ENCODE peak calls at places on chromosome 13, in four cellular contexts. E is HCT116, M is endothelial cell of umbilical vein, W is heart left ventricle. B is an unnamed sample. For H3K4me1, the result is how much of the 10 kb centered on the place peaks cover.

GRCh38 chr13:112330479-112331407 is 45.4 kb upstream of the SPACA7 start:
- DNase-seq in E (no peak), W (no peak), M (no peak), B (no peak)

GRCh38 chr13:22278336-22278929 is 607.6 kb downstream of the FGF9 start:
- DNase-seq in M (no peak), W (peak), E (peak), B (no peak)

GRCh38 chr13:72693832-72694231 is 33.6 kb downstream of the MZT1 start:
- DNase-seq in M (no peak), E (no peak), W (no peak), B (no peak)

GRCh38 chr13:29284726-29285125 is 310.8 kb downstream of the SLC7A1 start:
- DNase-seq in E (no peak), M (no peak), W (no peak), B (no peak)

GRCh38 chr13:48656621-48657020 is 2.9 kb downstream of the CYSLTR2 start:
- DNase-seq in W (no peak), E (no peak), M (no peak), B (no peak)

GRCh38 chr13:65584126-65584525 is 1646.0 kb downstream of the PCDH9 start:
- DNase-seq in M (no peak), W (no peak), E (no peak), B (no peak)

GRCh38 chr13:105920375-105920774 is 615.1 kb downstream of the EFNB2 start:
- DNase-seq in W (no peak), E (peak), M (peak), B (no peak)

GRCh38 chr13:110942248-110942981 is 27.5 kb upstream of the ANKRD10 start:
- DNase-seq in E (no peak), M (no peak), W (no peak), B (no peak)

GRCh38 chr13:66933994-66934393 is 296.1 kb downstream of the PCDH9 start:
- DNase-seq in M (no peak), E (peak), W (no peak), B (no peak)

DNA sequence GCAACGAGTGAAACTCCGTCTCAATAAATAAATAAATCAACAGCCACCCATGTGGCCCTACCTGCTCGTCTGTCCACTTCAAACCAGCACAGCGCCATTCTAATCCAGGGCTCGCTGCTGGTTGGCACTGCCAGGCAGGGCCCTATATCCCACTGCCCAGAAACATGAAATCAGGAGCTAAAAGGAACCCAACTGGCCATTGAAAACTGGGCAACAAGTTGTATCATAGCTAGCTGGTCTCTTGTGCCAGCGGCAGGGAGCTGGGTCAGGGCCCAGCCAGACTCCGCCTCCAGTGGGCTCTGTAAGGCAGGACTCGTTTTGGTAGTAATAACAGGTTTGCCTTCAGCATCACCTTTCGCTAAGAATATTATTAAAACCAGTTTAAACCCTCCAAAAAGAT is 39.3 kb downstream of the GGACT start:
- DNase-seq in W (no peak), E (no peak), M (no peak), B (no peak)
- TF ChIP-seq CTCF in W (no peak), E (no peak), M (no peak), B (no peak)

DNA sequence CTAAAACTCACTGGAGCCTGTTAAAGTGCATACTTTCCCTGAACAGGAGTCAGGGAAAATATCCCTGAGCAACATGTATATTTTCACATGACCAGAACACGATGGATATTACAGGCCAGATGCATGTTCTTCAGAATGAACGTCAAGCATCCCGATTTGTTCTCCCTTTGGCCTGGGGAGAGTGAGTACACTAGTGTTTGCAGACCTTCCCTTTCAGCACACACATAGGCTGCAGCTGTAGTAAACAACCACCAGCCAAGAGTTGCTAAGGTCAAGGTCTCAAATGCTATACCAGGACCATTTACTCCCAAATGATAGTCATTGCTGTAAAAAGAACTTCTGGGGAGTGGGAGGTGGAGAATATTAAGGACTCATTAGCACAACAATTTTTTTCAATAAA is 3.0 kb downstream of the KLF12 start:
- DNase-seq in M (no peak), W (no peak), E (no peak), B (no peak)
- H3K4me1 ChIP-seq in M (under half), W (under half), E (under half), B (under half)

GRCh38 chr13:42048625-42049453 is at the start of gene DGKH:
- DNase-seq in W (peak), M (peak), E (peak), B (no peak)
- TF ChIP-seq POLR2A in W (peak), M (peak), E (peak), B (no peak)

DNA sequence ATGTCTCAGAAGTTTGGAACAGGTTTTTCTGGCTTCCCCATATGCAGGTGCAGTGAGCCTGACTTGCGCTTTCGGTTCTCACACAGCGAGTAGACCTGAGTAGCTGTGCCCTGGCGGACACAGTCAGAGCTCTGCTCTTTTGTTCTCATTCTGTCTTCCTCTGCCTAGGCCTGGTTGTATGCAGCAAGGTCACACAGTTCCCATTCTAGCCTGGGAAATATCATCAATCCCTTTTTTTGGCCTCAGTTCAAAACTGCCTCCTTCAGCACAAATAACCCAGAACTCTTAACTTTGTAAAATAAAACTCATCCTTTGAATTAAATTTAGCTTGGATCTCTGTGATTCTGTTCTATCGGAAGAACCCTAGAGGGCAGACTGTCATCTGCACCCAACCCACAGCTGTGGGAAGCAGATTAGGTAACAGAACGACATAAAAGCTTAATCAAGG is 10.2 kb downstream of the OXGR1 start:
- DNase-seq in M (peak), E (no peak), W (peak), B (no peak)
- TF ChIP-seq CTCF in M (peak), E (peak), W (peak), B (peak)

GRCh38 chr13:97274782-97275252 is 52.7 kb downstream of the MBNL2 start:
- DNase-seq in M (peak), W (no peak), E (no peak), B (no peak)
- H3K4me1 ChIP-seq in M (half or more), W (under half), E (half or more), B (under half)

GRCh38 chr13:113979791-113980471 is 6.1 kb upstream of the C13orf46 start:
- DNase-seq in E (no peak), M (no peak), W (no peak), B (no peak)
- TF ChIP-seq POLR2A in E (no peak), M (no peak), W (no peak), B (no peak)

GRCh38 chr13:30726192-30726591 is 9.2 kb upstream of the ALOX5AP start:
- DNase-seq in M (no peak), E (no peak), W (no peak), B (no peak)

GRCh38 chr13:30731658-30732390 is 3.5 kb upstream of the ALOX5AP start:
- DNase-seq in E (no peak), W (no peak), M (no peak), B (no peak)

GRCh38 chr13:30727491-30728350 is 7.6 kb upstream of the ALOX5AP start:
- DNase-seq in E (no peak), W (no peak), M (no peak), B (no peak)

GRCh38 chr13:30734434-30734833 is 909 bp upstream of the ALOX5AP start:
- DNase-seq in W (no peak), E (no peak), M (no peak), B (no peak)

GRCh38 chr13:30730526-30730925 is 4.8 kb upstream of the ALOX5AP start:
- DNase-seq in W (no peak), M (no peak), E (no peak), B (no peak)
- TF ChIP-seq CTCF in W (no peak), M (no peak), E (no peak), B (no peak)